ENCODE peak calls at places on chromosome 16, in nine cellular contexts. H is esophagus squamous epithelium; O is endothelial cell of umbilical vein; M is hepatic stellate cell; X is HL-60; N is fibroblast of lung; J is OCI-M1; Y is stimulated activated CD4-positive, alpha-beta T cell treated with anti-CD3 and anti-CD28 coated beads, Interleukin-12 subunit alpha, Interleukin-12 subunit beta, amount 100 ng/mL, for 24 hours; L is NCI-H1417. F is an unnamed sample.

GRCh38 chr16:84357191-84357651 is 11.1 kb upstream of the ATP2C2 start:
- DNase-seq in H (no peak), N (peak), M (no peak), X (peak), J (peak), Y (no peak), O (no peak), L (peak), F (no peak)

GRCh38 chr16:78742501-78743283 is 643.2 kb downstream of the WWOX start:
- DNase-seq in N (peak), J (peak), H (no peak), L (no peak), M (peak), O (no peak), Y (peak), X (no peak), F (no peak)

GRCh38 chr16:70402916-70403659 is 35.8 kb downstream of the ST3GAL2 start:
- DNase-seq in J (peak), X (peak), N (peak), L (no peak), O (no peak), M (no peak), H (no peak), Y (no peak), F (no peak)

GRCh38 chr16:29877266-29877961 is 14.4 kb upstream of the CDIPT start:
- DNase-seq in N (peak), X (no peak), H (no peak), L (no peak), M (no peak), O (peak), Y (no peak), J (peak), F (no peak)

GRCh38 chr16:59758848-59759247 is 1024.7 kb upstream of the GOT2 start:
- DNase-seq in M (no peak), X (no peak), N (no peak), J (no peak), O (no peak), H (no peak), Y (no peak), L (no peak), F (no peak)

GRCh38 chr16:80369138-80369537 is 171.7 kb upstream of the DYNLRB2 start:
- DNase-seq in N (no peak), M (no peak), J (no peak), L (no peak), O (no peak), H (no peak), X (no peak), Y (no peak), F (no peak)

GRCh38 chr16:19810817-19811731 is 73.6 kb downstream of the GPRC5B start:
- DNase-seq in H (no peak), L (no peak), J (no peak), N (peak), X (no peak), Y (no peak), M (peak), O (peak), F (no peak)

GRCh38 chr16:78375055-78375679 is 275.7 kb downstream of the WWOX start:
- DNase-seq in X (no peak), M (no peak), H (no peak), L (no peak), Y (no peak), J (no peak), O (no peak), N (no peak), F (no peak)

GRCh38 chr16:3789375-3790067 is 72.2 kb upstream of the TRAP1 start:
- DNase-seq in L (no peak), M (no peak), J (peak), O (no peak), N (no peak), X (no peak), H (no peak), Y (no peak), F (no peak)

GRCh38 chr16:13013043-13013442 is 111.6 kb downstream of the SHISA9 start:
- DNase-seq in L (no peak), X (no peak), N (no peak), H (no peak), J (no peak), Y (no peak), M (no peak), O (no peak), F (no peak)

GRCh38 chr16:67244387-67245188 is 2.7 kb downstream of the FHOD1 start:
- DNase-seq in M (peak), N (peak), O (peak), Y (peak), J (peak), X (no peak), H (peak), L (no peak), F (no peak)

GRCh38 chr16:77564791-77565390 is 130.1 kb upstream of the ADAMTS18 start:
- DNase-seq in J (no peak), L (no peak), M (no peak), H (no peak), X (no peak), O (peak), Y (no peak), N (peak), F (no peak)

GRCh38 chr16:67384778-67385510 is 8.4 kb downstream of the TPPP3 start:
- DNase-seq in O (peak), M (no peak), H (no peak), Y (no peak), X (no peak), L (peak), J (no peak), N (no peak), F (no peak)

F was measured in cerebellar nuclear complex.